ENCODE peak calls at places on chromosomes 16 and 17, in six cellular contexts. C is stimulated activated naive CD8-positive, alpha-beta T cell treated with anti-CD3 and anti-CD28 coated beads, Interleukin-15, Interleukin-2, amounts not matched to agents 100 U/mL and 50 U/mL, for 24 hours; J is activated CD8-positive, alpha-beta memory T cell treated with anti-CD3 and anti-CD28 coated beads, Interleukin-2, amount 10 ng/mL, durations not matched to agents 7 days and 5 days; D is natural killer cell; T is SK-N-SH treated with all-trans-retinoic acid at 6 μM for 48 hours; I is Right ventricle myocardium inferior. L is an unnamed sample.

GRCh38 chr17:82851381-82851780 is 11.6 kb upstream of the ZNF750 start:
- ATAC-seq in C (no peak), J (no peak), D (no peak), T (no peak), I (no peak), L (no peak)

GRCh38 chr16:60107920-60108319 is 1373.8 kb upstream of the GOT2 start:
- ATAC-seq in C (no peak), J (no peak), D (no peak), T (no peak), I (no peak), L (no peak)

GRCh38 chr17:81076097-81076754 is 41.3 kb downstream of the BAIAP2 start:
- ATAC-seq in C (no peak), J (no peak), D (no peak), T (peak; percentile 7), I (no peak), L (no peak)

GRCh38 chr16:85498607-85499006 is 114.5 kb upstream of the GSE1 start:
- ATAC-seq in C (no peak), J (no peak), D (peak; percentile 87), T (no peak), I (peak; percentile 51), L (peak; percentile 88)

GRCh38 chr17:82520041-82520910 is 744 bp downstream of the FOXK2 start:
- ATAC-seq in C (peak; percentile 7), J (peak; percentile 32), D (peak; percentile 26), T (peak; percentile 33), I (no peak), L (peak; percentile 54)

GRCh38 chr16:24208710-24209109 is 47.4 kb upstream of the CACNG3 start:
- ATAC-seq in C (no peak), J (no peak), D (no peak), T (no peak), I (peak; percentile 46), L (no peak)

GRCh38 chr17:77893144-77894044 is 65.1 kb upstream of the TNRC6C start:
- ATAC-seq in C (no peak), J (peak; percentile 57), D (no peak), T (no peak), I (no peak), L (peak; percentile 84)

GRCh38 chr17:75604034-75604695 is 16.6 kb downstream of the MYO15B start:
- ATAC-seq in C (no peak), J (no peak), D (no peak), T (no peak), I (no peak), L (peak; percentile 40)

GRCh38 chr17:31493656-31494155 is 102.2 kb downstream of the RAB11FIP4 start:
- ATAC-seq in C (no peak), J (peak; percentile 37), D (peak; percentile 13), T (no peak), I (no peak), L (no peak)

GRCh38 chr17:73657473-73658116 is 13.3 kb upstream of the SDK2 start:
- ATAC-seq in C (no peak), J (no peak), D (peak; percentile 30), T (no peak), I (peak; percentile 57), L (no peak)

GRCh38 chr16:66247516-66248089 is 118.9 kb upstream of the CDH5 start:
- ATAC-seq in C (no peak), J (no peak), D (no peak), T (no peak), I (peak; percentile 41), L (no peak)

GRCh38 chr17:7656958-7657715 is 6.4 kb downstream of the ATP1B2 start:
- ATAC-seq in C (no peak), J (no peak), D (no peak), T (no peak), I (peak; percentile 56), L (no peak)

GRCh38 chr17:19384723-19385391 is 2.1 kb downstream of the MFAP4 start:
- ATAC-seq in C (no peak), J (no peak), D (no peak), T (peak; percentile 5), I (peak; percentile 68), L (no peak)

GRCh38 chr17:36813357-36813756 is 123.9 kb upstream of the LHX1 start:
- ATAC-seq in C (no peak), J (no peak), D (no peak), T (no peak), I (no peak), L (no peak)

GRCh38 chr16:11017499-11017898 is 73.1 kb downstream of the CLEC16A start:
- ATAC-seq in C (no peak), J (peak; percentile 33), D (no peak), T (no peak), I (no peak), L (no peak)

GRCh38 chr17:57493171-57493570 is 236.8 kb downstream of the MSI2 start:
- ATAC-seq in C (no peak), J (no peak), D (no peak), T (no peak), I (no peak), L (no peak)

GRCh38 chr16:62041401-62041800 is 5.2 kb upstream of the CDH8 start:
- ATAC-seq in C (no peak), J (no peak), D (no peak), T (peak; percentile 33), I (no peak), L (no peak)

GRCh38 chr16:9966569-9967157 is 215.6 kb downstream of the GRIN2A start:
- ATAC-seq in C (peak; percentile 82), J (no peak), D (no peak), T (no peak), I (no peak), L (peak; percentile 68)

GRCh38 chr16:29804455-29805231 is 1.7 kb upstream of the MAZ start:
- ATAC-seq in C (no peak), J (no peak), D (no peak), T (no peak), I (peak; percentile 45), L (no peak)

GRCh38 chr17:16435951-16436886 is 20.8 kb downstream of the TRPV2 start:
- ATAC-seq in C (no peak), J (no peak), D (no peak), T (no peak), I (no peak), L (no peak)

GRCh38 chr17:34269969-34270368 is at the start of gene CCL7:
- ATAC-seq in C (no peak), J (no peak), D (no peak), T (peak; percentile 50), I (no peak), L (no peak)

GRCh38 chr16:28166394-28167208 is 45.2 kb downstream of the XPO6 start:
- ATAC-seq in C (peak; percentile 96), J (peak; percentile 63), D (no peak), T (peak; percentile 81), I (no peak), L (peak; percentile 75)

GRCh38 chr17:21262259-21262993 is 9.2 kb upstream of the NATD1 start:
- ATAC-seq in C (no peak), J (no peak), D (no peak), T (no peak), I (no peak), L (no peak)

GRCh38 chr17:73874008-73874407 is 229.8 kb upstream of the SDK2 start:
- ATAC-seq in C (peak; percentile 57), J (no peak), D (peak; percentile 48), T (no peak), I (no peak), L (peak; percentile 84)

GRCh38 chr17:5561736-5562135 is 22.6 kb downstream of the NLRP1 start:
- ATAC-seq in C (no peak), J (no peak), D (no peak), T (no peak), I (no peak), L (no peak)

GRCh38 chr16:65126845-65127624 is 5.2 kb upstream of the CDH11 start:
- ATAC-seq in C (no peak), J (no peak), D (no peak), T (no peak), I (no peak), L (no peak)

GRCh38 chr17:32793841-32794240 is 83.1 kb downstream of the MYO1D start:
- ATAC-seq in C (no peak), J (no peak), D (no peak), T (no peak), I (no peak), L (no peak)

GRCh38 chr17:34713687-34714086 is 134.3 kb downstream of the TMEM132E start:
- ATAC-seq in C (no peak), J (no peak), D (no peak), T (no peak), I (no peak), L (no peak)

GRCh38 chr16:51465026-51465425 is 314.0 kb upstream of the SALL1 start:
- ATAC-seq in C (no peak), J (no peak), D (no peak), T (no peak), I (no peak), L (no peak)

GRCh38 chr16:58026705-58027340 is 1.3 kb downstream of the MMP15 start:
- ATAC-seq in C (no peak), J (no peak), D (no peak), T (no peak), I (peak; percentile 1), L (no peak)

GRCh38 chr16:85522842-85523601 is 90.1 kb upstream of the GSE1 start:
- ATAC-seq in C (no peak), J (no peak), D (no peak), T (no peak), I (peak; percentile 22), L (no peak)

GRCh38 chr17:48127371-48128051 is 19.9 kb downstream of the SNX11 start:
- ATAC-seq in C (no peak), J (no peak), D (no peak), T (peak; percentile 46), I (no peak), L (no peak)

GRCh38 chr17:38815576-38816193 is 9.4 kb downstream of the CWC25 start:
- ATAC-seq in C (peak; percentile 74), J (peak; percentile 74), D (peak; percentile 68), T (peak; percentile 50), I (no peak), L (no peak)

GRCh38 chr16:24102120-24102740 is 153.9 kb upstream of the CACNG3 start:
- ATAC-seq in C (no peak), J (no peak), D (no peak), T (no peak), I (no peak), L (no peak)

L was measured in stimulated activated memory B cell treated with anti-CD40 and anti-IgM and Interleukin-4, amounts not matched to agents 10 μg/mL and 1 μg/mL and 100 μg/mL, for 72 hours.